ENCODE peak calls at places on chromosomes 1 and 21, in ten cellular contexts. One of them, this sample, is unnamed.

GRCh38 chr1:44650159-44650831 is 24.0 kb downstream of the TMEM53 start:
- DNase-seq in esophagus squamous epithelium: no peak
- DNase-seq in BJ: no peak
- DNase-seq in lung: no peak
- DNase-seq in retinal pigment epithelial cell: no peak
- DNase-seq in GM23338: peak
- DNase-seq in GM06990: no peak
- DNase-seq in heart left ventricle: peak
- DNase-seq in CD8-positive, alpha-beta memory T cell: no peak
- DNase-seq in tibial artery: no peak
- DNase-seq in this sample: no peak

GRCh38 chr21:41369105-41369914 is 7.5 kb downstream of the MX2 start:
- DNase-seq in heart left ventricle: peak
- DNase-seq in esophagus squamous epithelium: no peak
- DNase-seq in tibial artery: peak
- DNase-seq in GM06990: peak
- DNase-seq in CD8-positive, alpha-beta memory T cell: peak
- DNase-seq in GM23338: peak
- DNase-seq in lung: no peak
- DNase-seq in BJ: no peak
- DNase-seq in retinal pigment epithelial cell: no peak
- DNase-seq in this sample: no peak

GRCh38 chr1:244456586-244456985 is 4.5 kb upstream of the CATSPERE start:
- DNase-seq in GM23338: no peak
- DNase-seq in tibial artery: no peak
- DNase-seq in heart left ventricle: no peak
- DNase-seq in lung: no peak
- DNase-seq in GM06990: no peak
- DNase-seq in esophagus squamous epithelium: no peak
- DNase-seq in BJ: no peak
- DNase-seq in CD8-positive, alpha-beta memory T cell: no peak
- DNase-seq in retinal pigment epithelial cell: no peak
- DNase-seq in this sample: no peak

GRCh38 chr1:245878585-245878984 is 628.5 kb downstream of the SMYD3 start:
- DNase-seq in CD8-positive, alpha-beta memory T cell: no peak
- DNase-seq in heart left ventricle: no peak
- DNase-seq in esophagus squamous epithelium: no peak
- DNase-seq in retinal pigment epithelial cell: no peak
- DNase-seq in GM23338: no peak
- DNase-seq in tibial artery: no peak
- DNase-seq in GM06990: no peak
- DNase-seq in BJ: no peak
- DNase-seq in lung: no peak
- DNase-seq in this sample: no peak

GRCh38 chr21:42678618-42679295 is 25.3 kb downstream of the PDE9A start:
- DNase-seq in retinal pigment epithelial cell: no peak
- DNase-seq in esophagus squamous epithelium: no peak
- DNase-seq in tibial artery: no peak
- DNase-seq in GM06990: no peak
- DNase-seq in GM23338: no peak
- DNase-seq in heart left ventricle: no peak
- DNase-seq in CD8-positive, alpha-beta memory T cell: no peak
- DNase-seq in lung: no peak
- DNase-seq in BJ: no peak
- DNase-seq in this sample: no peak

GRCh38 chr1:192817202-192817601 is 8.4 kb downstream of the RGS2 start:
- DNase-seq in CD8-positive, alpha-beta memory T cell: no peak
- DNase-seq in esophagus squamous epithelium: no peak
- DNase-seq in heart left ventricle: no peak
- DNase-seq in lung: no peak
- DNase-seq in GM06990: no peak
- DNase-seq in retinal pigment epithelial cell: no peak
- DNase-seq in GM23338: no peak
- DNase-seq in BJ: no peak
- DNase-seq in tibial artery: no peak
- DNase-seq in this sample: no peak

GRCh38 chr1:61588736-61589381 is 136.1 kb downstream of the TM2D1 start:
- DNase-seq in tibial artery: no peak
- DNase-seq in retinal pigment epithelial cell: peak
- DNase-seq in BJ: no peak
- DNase-seq in esophagus squamous epithelium: no peak
- DNase-seq in GM06990: peak
- DNase-seq in lung: peak
- DNase-seq in GM23338: peak
- DNase-seq in CD8-positive, alpha-beta memory T cell: peak
- DNase-seq in heart left ventricle: peak
- DNase-seq in this sample: peak

GRCh38 chr1:184189361-184189760 is 137.8 kb downstream of the TSEN15 start:
- DNase-seq in BJ: no peak
- DNase-seq in retinal pigment epithelial cell: peak
- DNase-seq in GM06990: no peak
- DNase-seq in heart left ventricle: no peak
- DNase-seq in esophagus squamous epithelium: no peak
- DNase-seq in tibial artery: no peak
- DNase-seq in lung: no peak
- DNase-seq in CD8-positive, alpha-beta memory T cell: no peak
- DNase-seq in GM23338: no peak
- DNase-seq in this sample: no peak

GRCh38 chr1:220011620-220012019 is 34.7 kb downstream of the EPRS1 start:
- DNase-seq in tibial artery: no peak
- DNase-seq in esophagus squamous epithelium: no peak
- DNase-seq in retinal pigment epithelial cell: no peak
- DNase-seq in GM06990: no peak
- DNase-seq in heart left ventricle: no peak
- DNase-seq in CD8-positive, alpha-beta memory T cell: no peak
- DNase-seq in GM23338: no peak
- DNase-seq in lung: no peak
- DNase-seq in BJ: no peak
- DNase-seq in this sample: no peak

GRCh38 chr1:223620297-223620900 is 45.1 kb downstream of the CAPN8 start:
- DNase-seq in BJ: no peak
- DNase-seq in GM23338: no peak
- DNase-seq in CD8-positive, alpha-beta memory T cell: no peak
- DNase-seq in retinal pigment epithelial cell: no peak
- DNase-seq in lung: no peak
- DNase-seq in esophagus squamous epithelium: no peak
- DNase-seq in GM06990: no peak
- DNase-seq in tibial artery: peak
- DNase-seq in heart left ventricle: no peak
- DNase-seq in this sample: no peak

GRCh38 chr1:229058111-229058551 is 212.8 kb upstream of the RAB4A start:
- DNase-seq in esophagus squamous epithelium: no peak
- DNase-seq in GM23338: no peak
- DNase-seq in CD8-positive, alpha-beta memory T cell: peak
- DNase-seq in BJ: no peak
- DNase-seq in lung: peak
- DNase-seq in GM06990: no peak
- DNase-seq in heart left ventricle: no peak
- DNase-seq in tibial artery: no peak
- DNase-seq in retinal pigment epithelial cell: no peak
- DNase-seq in this sample: peak
- H3K4me3 ChIP-seq in esophagus squamous epithelium: no peak
- H3K4me3 ChIP-seq in GM23338: no peak
- H3K4me3 ChIP-seq in CD8-positive, alpha-beta memory T cell: peak
- H3K4me3 ChIP-seq in BJ: no peak
- H3K4me3 ChIP-seq in lung: no peak
- H3K4me3 ChIP-seq in GM06990: no peak
- H3K4me3 ChIP-seq in heart left ventricle: no peak
- H3K4me3 ChIP-seq in tibial artery: no peak
- H3K4me3 ChIP-seq in retinal pigment epithelial cell: no peak
- H3K4me3 ChIP-seq in this sample: no peak

DNA sequence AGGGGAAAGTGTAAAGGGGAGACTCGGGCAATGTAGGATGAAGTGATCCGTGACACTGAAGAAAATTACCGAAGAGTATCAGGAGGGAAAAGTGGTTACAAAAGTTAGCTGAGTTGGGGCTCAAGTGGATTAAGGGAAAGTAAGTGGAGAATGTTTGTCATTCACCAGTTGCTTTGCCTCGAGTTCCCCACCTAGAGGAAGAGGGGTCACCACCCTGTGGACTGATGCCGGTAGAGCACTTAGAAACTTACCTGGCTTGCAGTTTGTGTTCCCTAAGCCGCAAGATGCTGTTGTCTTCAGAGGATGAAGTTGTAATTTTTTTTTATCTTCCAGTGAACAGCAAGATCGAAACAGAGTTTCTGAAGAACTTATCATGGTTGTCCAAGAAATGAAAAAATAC is 1.0 kb downstream of the PER3 start:
- DNase-seq in BJ: no peak
- DNase-seq in CD8-positive, alpha-beta memory T cell: no peak
- DNase-seq in heart left ventricle: no peak
- DNase-seq in tibial artery: no peak
- DNase-seq in esophagus squamous epithelium: no peak
- DNase-seq in GM23338: peak
- DNase-seq in retinal pigment epithelial cell: no peak
- DNase-seq in GM06990: no peak
- DNase-seq in lung: no peak
- DNase-seq in this sample: no peak
- H3K4me3 ChIP-seq in BJ: peak
- H3K4me3 ChIP-seq in CD8-positive, alpha-beta memory T cell: no peak
- H3K4me3 ChIP-seq in heart left ventricle: peak
- H3K4me3 ChIP-seq in tibial artery: peak
- H3K4me3 ChIP-seq in esophagus squamous epithelium: peak
- H3K4me3 ChIP-seq in GM23338: peak
- H3K4me3 ChIP-seq in retinal pigment epithelial cell: peak
- H3K4me3 ChIP-seq in GM06990: no peak
- H3K4me3 ChIP-seq in lung: peak
- H3K4me3 ChIP-seq in this sample: no peak

GRCh38 chr1:43367904-43368645 is at the start of gene ELOVL1:
- DNase-seq in heart left ventricle: peak
- DNase-seq in CD8-positive, alpha-beta memory T cell: peak
- DNase-seq in GM06990: peak
- DNase-seq in BJ: peak
- DNase-seq in esophagus squamous epithelium: peak
- DNase-seq in retinal pigment epithelial cell: peak
- DNase-seq in GM23338: peak
- DNase-seq in lung: peak
- DNase-seq in tibial artery: peak
- DNase-seq in this sample: peak

GRCh38 chr1:43367026-43367903 is 546 bp downstream of the ELOVL1 start:
- DNase-seq in retinal pigment epithelial cell: no peak
- DNase-seq in BJ: no peak
- DNase-seq in lung: no peak
- DNase-seq in heart left ventricle: peak
- DNase-seq in CD8-positive, alpha-beta memory T cell: no peak
- DNase-seq in GM23338: peak
- DNase-seq in tibial artery: peak
- DNase-seq in GM06990: peak
- DNase-seq in esophagus squamous epithelium: no peak
- DNase-seq in this sample: no peak

GRCh38 chr1:43365678-43366077 is 2.1 kb downstream of the ELOVL1 start:
- DNase-seq in heart left ventricle: no peak
- DNase-seq in BJ: no peak
- DNase-seq in esophagus squamous epithelium: no peak
- DNase-seq in CD8-positive, alpha-beta memory T cell: no peak
- DNase-seq in retinal pigment epithelial cell: no peak
- DNase-seq in GM06990: no peak
- DNase-seq in lung: no peak
- DNase-seq in GM23338: no peak
- DNase-seq in tibial artery: no peak
- DNase-seq in this sample: no peak

GRCh38 chr1:43366601-43367025 is 1.2 kb downstream of the ELOVL1 start:
- DNase-seq in GM06990: no peak
- DNase-seq in CD8-positive, alpha-beta memory T cell: no peak
- DNase-seq in tibial artery: no peak
- DNase-seq in esophagus squamous epithelium: no peak
- DNase-seq in BJ: no peak
- DNase-seq in lung: peak
- DNase-seq in heart left ventricle: no peak
- DNase-seq in retinal pigment epithelial cell: no peak
- DNase-seq in GM23338: peak
- DNase-seq in this sample: no peak

DNA sequence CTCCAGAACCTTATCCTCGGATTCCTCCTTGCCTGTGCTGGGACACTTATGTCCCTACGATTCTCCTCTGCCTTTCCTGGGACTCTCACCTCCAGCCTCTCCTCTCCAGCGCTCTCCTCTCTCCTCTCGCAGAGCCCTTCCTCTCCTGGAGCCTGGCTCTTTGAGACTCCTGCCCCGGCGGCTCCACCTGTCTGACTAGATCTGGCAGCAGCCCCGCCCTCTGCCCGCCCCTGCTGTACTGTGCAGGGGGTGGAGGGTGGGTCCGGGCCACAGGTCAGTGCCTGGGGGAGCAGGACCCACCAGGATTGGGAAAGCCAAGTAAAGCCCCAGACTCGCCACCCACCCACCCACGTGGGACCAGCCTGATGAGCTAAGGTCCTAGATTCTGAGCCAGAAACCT is 1.6 kb downstream of the ELOVL1 start:
- DNase-seq in lung: peak
- DNase-seq in esophagus squamous epithelium: no peak
- DNase-seq in BJ: no peak
- DNase-seq in tibial artery: no peak
- DNase-seq in GM06990: no peak
- DNase-seq in heart left ventricle: no peak
- DNase-seq in CD8-positive, alpha-beta memory T cell: no peak
- DNase-seq in retinal pigment epithelial cell: no peak
- DNase-seq in GM23338: peak
- DNase-seq in this sample: no peak
- H3K4me3 ChIP-seq in lung: peak
- H3K4me3 ChIP-seq in esophagus squamous epithelium: peak
- H3K4me3 ChIP-seq in BJ: peak
- H3K4me3 ChIP-seq in tibial artery: no peak
- H3K4me3 ChIP-seq in GM06990: peak
- H3K4me3 ChIP-seq in heart left ventricle: peak
- H3K4me3 ChIP-seq in CD8-positive, alpha-beta memory T cell: no peak
- H3K4me3 ChIP-seq in retinal pigment epithelial cell: peak
- H3K4me3 ChIP-seq in GM23338: peak
- H3K4me3 ChIP-seq in this sample: peak

GRCh38 chr1:21436488-21437340 is 3.2 kb upstream of the NBPF3 start:
- DNase-seq in heart left ventricle: no peak
- DNase-seq in tibial artery: no peak
- DNase-seq in GM23338: peak
- DNase-seq in GM06990: no peak
- DNase-seq in lung: no peak
- DNase-seq in retinal pigment epithelial cell: no peak
- DNase-seq in BJ: no peak
- DNase-seq in esophagus squamous epithelium: no peak
- DNase-seq in CD8-positive, alpha-beta memory T cell: no peak
- DNase-seq in this sample: no peak
- H3K4me3 ChIP-seq in heart left ventricle: peak
- H3K4me3 ChIP-seq in tibial artery: no peak
- H3K4me3 ChIP-seq in GM23338: peak
- H3K4me3 ChIP-seq in GM06990: no peak
- H3K4me3 ChIP-seq in lung: no peak
- H3K4me3 ChIP-seq in retinal pigment epithelial cell: peak
- H3K4me3 ChIP-seq in BJ: peak
- H3K4me3 ChIP-seq in esophagus squamous epithelium: peak
- H3K4me3 ChIP-seq in CD8-positive, alpha-beta memory T cell: no peak
- H3K4me3 ChIP-seq in this sample: no peak

This sample was measured in LNCaP clone FGC.